ENCODE peak calls at places on chromosomes 5 and 9, in four cellular contexts. Q is lower lobe of right lung, K is fibroblast of lung, M is dorsolateral prefrontal cortex. D is an unnamed sample.

GRCh38 chr5:108143581-108143980 is 238.3 kb downstream of the FBXL17 start:
- DNase-seq in Q (no peak), M (no peak), K (peak), D (no peak)

GRCh38 chr5:151739939-151740335 is 18.5 kb downstream of the ATOX1 start:
- DNase-seq in Q (no peak), K (peak), M (no peak), D (no peak)

GRCh38 chr9:105044458-105044857 is 116.5 kb upstream of the ABCA1 start:
- DNase-seq in K (no peak), Q (no peak), M (peak), D (no peak)

GRCh38 chr9:36194326-36195000 is 3.7 kb downstream of the CLTA start:
- DNase-seq in K (no peak), Q (no peak), M (no peak), D (no peak)

GRCh38 chr5:129781594-129781993 is 33.7 kb downstream of the MINAR2 start:
- DNase-seq in K (no peak), M (no peak), Q (no peak), D (no peak)

GRCh38 chr9:37676411-37676830 is 25.7 kb downstream of the FRMPD1 start:
- DNase-seq in Q (no peak), K (no peak), M (peak), D (no peak)

GRCh38 chr5:57853929-57854697 is 371.5 kb upstream of the ACTBL2 start:
- DNase-seq in K (no peak), Q (no peak), M (no peak), D (no peak)

GRCh38 chr9:79215819-79216218 is 355.9 kb upstream of the TLE4 start:
- DNase-seq in Q (no peak), M (no peak), K (peak), D (no peak)

GRCh38 chr9:94875300-94876063 is 149.0 kb downstream of the AOPEP start:
- DNase-seq in M (no peak), Q (no peak), K (no peak), D (no peak)

GRCh38 chr5:159435855-159436254 is 105.6 kb upstream of the IL12B start:
- DNase-seq in K (no peak), M (no peak), Q (no peak), D (no peak)

GRCh38 chr9:98708933-98709911 is at the start of gene GABBR2:
- DNase-seq in K (peak), Q (no peak), M (no peak), D (no peak)

GRCh38 chr5:92147263-92147662 is 764.1 kb upstream of the ARRDC3 start:
- DNase-seq in M (no peak), Q (no peak), K (no peak), D (no peak)

GRCh38 chr9:84941812-84942211 is 272.3 kb downstream of the NTRK2 start:
- DNase-seq in K (no peak), M (no peak), Q (no peak), D (no peak)
- TF ChIP-seq CTCF in K (no peak), M (no peak), Q (no peak), D (no peak)

GRCh38 chr5:72415926-72416325 is 91.3 kb downstream of the ZNF366 start:
- DNase-seq in Q (no peak), K (no peak), M (no peak), D (no peak)

GRCh38 chr5:72408127-72408526 is 88.0 kb downstream of the PTCD2 start:
- DNase-seq in Q (no peak), K (no peak), M (no peak), D (no peak)

GRCh38 chr5:72408602-72409001 is 88.4 kb downstream of the PTCD2 start:
- DNase-seq in Q (no peak), M (no peak), K (no peak), D (no peak)

GRCh38 chr5:72410896-72411295 is 90.7 kb downstream of the PTCD2 start:
- DNase-seq in Q (no peak), K (peak), M (no peak), D (no peak)

DNA sequence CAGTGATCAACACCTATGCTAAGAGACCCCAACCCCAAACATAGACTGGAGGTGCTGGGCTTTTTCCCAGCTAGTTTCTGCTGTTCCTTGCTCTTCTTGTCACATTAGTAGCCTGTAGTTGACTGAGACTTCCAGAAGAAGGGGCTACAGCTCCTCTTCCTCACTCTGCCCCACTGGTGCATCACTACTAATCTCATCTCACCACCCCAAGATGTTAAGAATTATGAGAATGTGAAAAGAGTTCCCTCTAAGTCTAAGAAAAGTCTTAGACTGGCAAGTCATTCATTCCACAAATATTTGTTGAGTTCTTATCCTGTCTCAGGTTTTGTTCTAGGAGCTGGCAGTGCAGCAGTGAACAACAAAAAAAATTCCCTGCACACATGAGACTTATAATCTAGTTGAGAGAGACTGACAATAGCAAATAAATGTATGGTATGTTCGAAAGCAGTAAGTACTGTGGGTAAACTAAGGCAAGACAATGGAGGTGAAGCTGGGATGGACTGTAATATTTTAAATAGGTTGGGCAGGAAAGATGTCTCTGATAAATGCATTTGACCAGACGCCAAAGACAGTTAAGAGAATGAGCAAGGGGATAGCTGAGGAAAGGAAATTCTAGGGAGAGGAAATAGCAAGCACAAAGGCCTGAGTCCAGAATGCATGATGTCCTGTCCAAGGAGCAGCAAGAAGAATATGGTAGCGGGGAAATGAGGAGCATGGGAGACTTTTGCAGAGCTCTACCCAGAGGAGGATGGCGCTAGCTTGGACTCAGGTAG is 92.3 kb downstream of the PTCD2 start:
- DNase-seq in K (peak), M (no peak), Q (no peak), D (no peak)
- TF ChIP-seq CTCF in K (no peak), M (no peak), Q (no peak), D (no peak)

DNA sequence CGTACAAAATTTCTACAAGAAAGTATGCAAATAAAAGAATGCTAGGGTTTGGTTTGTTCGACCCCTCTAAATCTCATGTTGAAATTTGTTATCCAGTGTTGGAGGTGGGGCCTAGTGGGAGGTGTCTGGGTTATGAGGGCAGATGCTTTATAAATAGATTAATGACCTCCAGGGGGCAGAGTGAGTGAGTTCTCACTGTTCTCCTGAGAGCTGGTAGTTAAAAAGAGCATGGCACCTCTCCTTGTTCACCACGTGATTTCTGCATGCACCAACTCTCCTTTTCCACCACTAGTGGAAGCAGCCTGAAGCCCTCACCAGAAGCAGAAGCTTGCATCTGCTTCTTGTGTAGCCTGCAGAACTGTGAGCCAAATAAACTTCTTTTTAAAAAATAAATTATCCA is 50.4 kb upstream of the FAM170A start:
- DNase-seq in Q (no peak), K (peak), M (no peak), D (no peak)
- TF ChIP-seq CTCF in Q (peak), K (no peak), M (peak), D (no peak)

DNA sequence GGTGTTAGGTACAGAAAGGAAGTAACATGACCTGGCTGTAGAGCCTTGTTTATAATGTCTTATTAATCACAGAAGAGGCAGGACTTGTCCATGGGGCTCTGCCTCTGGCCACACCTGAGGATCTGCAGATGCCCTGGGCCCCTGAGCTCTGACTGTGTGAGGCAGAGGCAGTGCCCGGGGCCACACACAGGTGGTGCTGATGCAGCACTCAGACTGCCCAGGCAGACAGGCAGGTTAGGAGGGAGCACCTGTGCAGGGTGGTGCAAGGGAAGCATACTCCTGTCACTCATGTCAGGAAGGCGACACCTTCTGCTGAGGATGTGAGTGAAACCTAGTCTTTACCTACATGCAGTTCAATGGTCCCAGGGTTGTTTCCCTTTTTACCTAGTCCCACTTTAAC is 88.7 kb downstream of the CFAP90 start:
- DNase-seq in Q (no peak), M (no peak), K (no peak), D (no peak)
- TF ChIP-seq CTCF in Q (no peak), M (no peak), K (no peak), D (no peak)